ENCODE peak calls at places on chromosomes 4 and X, in ten cellular contexts. One of them, this sample, is unnamed.

GRCh38 chr4:8908206-8908893 is 36.7 kb upstream of the HMX1 start:
- DNase-seq in tibial artery: peak; percentile 14
- DNase-seq in AG04449: no peak
- DNase-seq in GM12864: no peak
- DNase-seq in lung: no peak
- DNase-seq in astrocyte of the spinal cord: no peak
- DNase-seq in cardiac fibroblast: no peak
- DNase-seq in progenitor cell of endocrine pancreas: peak; percentile 8
- DNase-seq in BJ: no peak
- DNase-seq in endothelial cell: no peak
- DNase-seq in this sample: no peak

GRCh38 chrX:127879585-127879984 is 172.6 kb downstream of the ACTRT1 start:
- DNase-seq in tibial artery: no peak
- DNase-seq in AG04449: no peak
- DNase-seq in GM12864: no peak
- DNase-seq in lung: no peak
- DNase-seq in astrocyte of the spinal cord: no peak
- DNase-seq in cardiac fibroblast: peak; percentile 27
- DNase-seq in progenitor cell of endocrine pancreas: no peak
- DNase-seq in BJ: no peak
- DNase-seq in endothelial cell: no peak
- DNase-seq in this sample: no peak

GRCh38 chrX:33840176-33840575 is 291.9 kb downstream of the FAM47A start:
- DNase-seq in tibial artery: no peak
- DNase-seq in AG04449: no peak
- DNase-seq in GM12864: no peak
- DNase-seq in lung: no peak
- DNase-seq in astrocyte of the spinal cord: no peak
- DNase-seq in cardiac fibroblast: no peak
- DNase-seq in progenitor cell of endocrine pancreas: no peak
- DNase-seq in BJ: no peak
- DNase-seq in endothelial cell: peak; percentile 4
- DNase-seq in this sample: no peak

GRCh38 chr4:30952526-30953219 is 232.5 kb downstream of the PCDH7 start:
- DNase-seq in tibial artery: no peak
- DNase-seq in AG04449: no peak
- DNase-seq in GM12864: no peak
- DNase-seq in lung: no peak
- DNase-seq in astrocyte of the spinal cord: no peak
- DNase-seq in cardiac fibroblast: no peak
- DNase-seq in progenitor cell of endocrine pancreas: no peak
- DNase-seq in BJ: no peak
- DNase-seq in endothelial cell: no peak
- DNase-seq in this sample: no peak

GRCh38 chrX:9144643-9145290 is 110.8 kb upstream of the FAM9B start:
- DNase-seq in tibial artery: no peak
- DNase-seq in AG04449: no peak
- DNase-seq in GM12864: no peak
- DNase-seq in lung: no peak
- DNase-seq in astrocyte of the spinal cord: no peak
- DNase-seq in cardiac fibroblast: peak; percentile 44
- DNase-seq in progenitor cell of endocrine pancreas: no peak
- DNase-seq in BJ: peak; percentile 35
- DNase-seq in endothelial cell: no peak
- DNase-seq in this sample: no peak

GRCh38 chr4:168674077-168674747 is 177.4 kb downstream of the PALLD start:
- DNase-seq in tibial artery: no peak
- DNase-seq in AG04449: no peak
- DNase-seq in GM12864: no peak
- DNase-seq in lung: no peak
- DNase-seq in astrocyte of the spinal cord: peak; percentile 58
- DNase-seq in cardiac fibroblast: no peak
- DNase-seq in progenitor cell of endocrine pancreas: no peak
- DNase-seq in BJ: no peak
- DNase-seq in endothelial cell: no peak
- DNase-seq in this sample: no peak

GRCh38 chrX:43349363-43349762 is 306.7 kb upstream of the MAOA start:
- DNase-seq in tibial artery: no peak
- DNase-seq in AG04449: no peak
- DNase-seq in GM12864: peak; percentile 22
- DNase-seq in lung: peak; percentile 30
- DNase-seq in astrocyte of the spinal cord: peak; percentile 5
- DNase-seq in cardiac fibroblast: peak; percentile 35
- DNase-seq in progenitor cell of endocrine pancreas: no peak
- DNase-seq in BJ: no peak
- DNase-seq in endothelial cell: peak; percentile 24
- DNase-seq in this sample: peak; percentile 22

GRCh38 chr4:82891728-82892466 is 944 bp upstream of the SEC31A start:
- DNase-seq in tibial artery: no peak
- DNase-seq in AG04449: no peak
- DNase-seq in GM12864: no peak
- DNase-seq in lung: no peak
- DNase-seq in astrocyte of the spinal cord: peak; percentile 42
- DNase-seq in cardiac fibroblast: peak; percentile 27
- DNase-seq in progenitor cell of endocrine pancreas: no peak
- DNase-seq in BJ: no peak
- DNase-seq in endothelial cell: no peak
- DNase-seq in this sample: no peak

GRCh38 chrX:108696690-108697089 is 39.7 kb downstream of the IRS4 start:
- DNase-seq in tibial artery: no peak
- DNase-seq in AG04449: no peak
- DNase-seq in GM12864: no peak
- DNase-seq in lung: no peak
- DNase-seq in astrocyte of the spinal cord: no peak
- DNase-seq in cardiac fibroblast: peak; percentile 26
- DNase-seq in progenitor cell of endocrine pancreas: no peak
- DNase-seq in BJ: no peak
- DNase-seq in endothelial cell: no peak
- DNase-seq in this sample: no peak

GRCh38 chr4:136855886-136856285 is 676.4 kb downstream of the PCDH18 start:
- DNase-seq in tibial artery: no peak
- DNase-seq in AG04449: no peak
- DNase-seq in GM12864: no peak
- DNase-seq in lung: no peak
- DNase-seq in astrocyte of the spinal cord: no peak
- DNase-seq in cardiac fibroblast: no peak
- DNase-seq in progenitor cell of endocrine pancreas: no peak
- DNase-seq in BJ: no peak
- DNase-seq in endothelial cell: no peak
- DNase-seq in this sample: no peak

GRCh38 chr4:13642576-13642975 is 15.1 kb upstream of the BOD1L1 start:
- DNase-seq in tibial artery: peak; percentile 48
- DNase-seq in AG04449: no peak
- DNase-seq in GM12864: no peak
- DNase-seq in lung: no peak
- DNase-seq in astrocyte of the spinal cord: peak; percentile 79
- DNase-seq in cardiac fibroblast: peak; percentile 62
- DNase-seq in progenitor cell of endocrine pancreas: no peak
- DNase-seq in BJ: no peak
- DNase-seq in endothelial cell: no peak
- DNase-seq in this sample: no peak

GRCh38 chr4:113760852-113761681 is 471 bp downstream of the CAMK2D start:
- DNase-seq in tibial artery: peak; percentile 84
- DNase-seq in AG04449: no peak
- DNase-seq in GM12864: peak; percentile 8
- DNase-seq in lung: peak; percentile 84
- DNase-seq in astrocyte of the spinal cord: peak; percentile 71
- DNase-seq in cardiac fibroblast: peak; percentile 81
- DNase-seq in progenitor cell of endocrine pancreas: peak; percentile 60
- DNase-seq in BJ: no peak
- DNase-seq in endothelial cell: peak; percentile 71
- DNase-seq in this sample: peak; percentile 62

GRCh38 chr4:151029537-151029936 is 14.5 kb upstream of the LRBA start:
- DNase-seq in tibial artery: no peak
- DNase-seq in AG04449: no peak
- DNase-seq in GM12864: no peak
- DNase-seq in lung: no peak
- DNase-seq in astrocyte of the spinal cord: no peak
- DNase-seq in cardiac fibroblast: no peak
- DNase-seq in progenitor cell of endocrine pancreas: no peak
- DNase-seq in BJ: no peak
- DNase-seq in endothelial cell: no peak
- DNase-seq in this sample: no peak

GRCh38 chr4:89784686-89785227 is 52.2 kb downstream of the SNCA start:
- DNase-seq in tibial artery: no peak
- DNase-seq in AG04449: no peak
- DNase-seq in GM12864: no peak
- DNase-seq in lung: no peak
- DNase-seq in astrocyte of the spinal cord: no peak
- DNase-seq in cardiac fibroblast: no peak
- DNase-seq in progenitor cell of endocrine pancreas: no peak
- DNase-seq in BJ: no peak
- DNase-seq in endothelial cell: no peak
- DNase-seq in this sample: no peak

GRCh38 chr4:148770377-148770776 is 328.2 kb upstream of the NR3C2 start:
- DNase-seq in tibial artery: no peak
- DNase-seq in AG04449: no peak
- DNase-seq in GM12864: no peak
- DNase-seq in lung: no peak
- DNase-seq in astrocyte of the spinal cord: no peak
- DNase-seq in cardiac fibroblast: no peak
- DNase-seq in progenitor cell of endocrine pancreas: no peak
- DNase-seq in BJ: no peak
- DNase-seq in endothelial cell: no peak
- DNase-seq in this sample: no peak

DNA sequence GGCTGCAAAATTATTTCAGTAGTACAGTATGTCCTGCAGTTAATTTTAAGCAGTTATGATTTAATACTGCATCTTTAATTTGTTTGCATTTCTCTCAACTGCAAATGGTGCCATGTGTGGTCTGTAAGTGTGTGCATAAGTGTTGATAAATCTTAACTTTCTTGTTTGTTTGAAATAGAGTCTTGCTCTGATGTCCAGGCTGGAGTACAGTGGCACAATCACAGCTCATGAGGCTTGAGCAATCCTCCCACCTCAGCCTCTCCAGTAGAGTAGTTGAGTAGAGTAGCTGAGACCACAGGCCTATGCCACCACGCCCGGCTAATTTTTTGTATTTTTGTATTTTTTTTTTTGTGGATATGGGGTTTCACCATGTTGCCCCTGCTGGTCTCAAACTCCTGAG is 322.5 kb upstream of the NR3C2 start:
- DNase-seq in tibial artery: no peak
- DNase-seq in AG04449: no peak
- DNase-seq in GM12864: no peak
- DNase-seq in lung: no peak
- DNase-seq in astrocyte of the spinal cord: no peak
- DNase-seq in cardiac fibroblast: no peak
- DNase-seq in progenitor cell of endocrine pancreas: no peak
- DNase-seq in BJ: no peak
- DNase-seq in endothelial cell: no peak
- DNase-seq in this sample: no peak
- TF ChIP-seq CTCF in tibial artery: no peak
- TF ChIP-seq CTCF in AG04449: no peak
- TF ChIP-seq CTCF in GM12864: no peak
- TF ChIP-seq CTCF in lung: no peak
- TF ChIP-seq CTCF in astrocyte of the spinal cord: no peak
- TF ChIP-seq CTCF in cardiac fibroblast: no peak
- TF ChIP-seq CTCF in progenitor cell of endocrine pancreas: no peak
- TF ChIP-seq CTCF in BJ: no peak
- TF ChIP-seq CTCF in endothelial cell: no peak
- TF ChIP-seq CTCF in this sample: no peak

GRCh38 chr4:1810765-1811164 is 17.7 kb downstream of the FGFR3 start:
- DNase-seq in tibial artery: no peak
- DNase-seq in AG04449: no peak
- DNase-seq in GM12864: no peak
- DNase-seq in lung: no peak
- DNase-seq in astrocyte of the spinal cord: no peak
- DNase-seq in cardiac fibroblast: no peak
- DNase-seq in progenitor cell of endocrine pancreas: no peak
- DNase-seq in BJ: no peak
- DNase-seq in endothelial cell: no peak
- DNase-seq in this sample: no peak

GRCh38 chr4:1808396-1808795 is 15.3 kb downstream of the FGFR3 start:
- DNase-seq in tibial artery: no peak
- DNase-seq in AG04449: no peak
- DNase-seq in GM12864: no peak
- DNase-seq in lung: no peak
- DNase-seq in astrocyte of the spinal cord: no peak
- DNase-seq in cardiac fibroblast: no peak
- DNase-seq in progenitor cell of endocrine pancreas: no peak
- DNase-seq in BJ: no peak
- DNase-seq in endothelial cell: no peak
- DNase-seq in this sample: no peak

GRCh38 chr4:1807258-1807777 is 14.2 kb downstream of the FGFR3 start:
- DNase-seq in tibial artery: no peak
- DNase-seq in AG04449: no peak
- DNase-seq in GM12864: no peak
- DNase-seq in lung: no peak
- DNase-seq in astrocyte of the spinal cord: no peak
- DNase-seq in cardiac fibroblast: no peak
- DNase-seq in progenitor cell of endocrine pancreas: no peak
- DNase-seq in BJ: no peak
- DNase-seq in endothelial cell: no peak
- DNase-seq in this sample: no peak

GRCh38 chr4:1808851-1809753 is 16.0 kb downstream of the FGFR3 start:
- DNase-seq in tibial artery: no peak
- DNase-seq in AG04449: no peak
- DNase-seq in GM12864: no peak
- DNase-seq in lung: no peak
- DNase-seq in astrocyte of the spinal cord: no peak
- DNase-seq in cardiac fibroblast: no peak
- DNase-seq in progenitor cell of endocrine pancreas: no peak
- DNase-seq in BJ: no peak
- DNase-seq in endothelial cell: no peak
- DNase-seq in this sample: no peak

GRCh38 chr4:1809754-1810502 is 16.8 kb downstream of the FGFR3 start:
- DNase-seq in tibial artery: no peak
- DNase-seq in AG04449: no peak
- DNase-seq in GM12864: no peak
- DNase-seq in lung: peak; percentile 57
- DNase-seq in astrocyte of the spinal cord: peak; percentile 45
- DNase-seq in cardiac fibroblast: peak; percentile 63
- DNase-seq in progenitor cell of endocrine pancreas: peak; percentile 89
- DNase-seq in BJ: no peak
- DNase-seq in endothelial cell: peak; percentile 91
- DNase-seq in this sample: peak; percentile 92
- TF ChIP-seq CTCF in tibial artery: peak; percentile 70
- TF ChIP-seq CTCF in AG04449: peak; percentile 97
- TF ChIP-seq CTCF in GM12864: peak; percentile 93
- TF ChIP-seq CTCF in lung: peak; percentile 86
- TF ChIP-seq CTCF in astrocyte of the spinal cord: peak; percentile 96
- TF ChIP-seq CTCF in cardiac fibroblast: peak; percentile 86
- TF ChIP-seq CTCF in progenitor cell of endocrine pancreas: peak; percentile 96
- TF ChIP-seq CTCF in BJ: peak; percentile 93
- TF ChIP-seq CTCF in endothelial cell: peak; percentile 78
- TF ChIP-seq CTCF in this sample: peak; percentile 97

GRCh38 chr4:108637856-108638255 is 12.5 kb upstream of the OSTC start:
- DNase-seq in tibial artery: no peak
- DNase-seq in AG04449: no peak
- DNase-seq in GM12864: no peak
- DNase-seq in lung: no peak
- DNase-seq in astrocyte of the spinal cord: no peak
- DNase-seq in cardiac fibroblast: no peak
- DNase-seq in progenitor cell of endocrine pancreas: no peak
- DNase-seq in BJ: no peak
- DNase-seq in endothelial cell: no peak
- DNase-seq in this sample: no peak
- TF ChIP-seq CTCF in tibial artery: no peak
- TF ChIP-seq CTCF in AG04449: no peak
- TF ChIP-seq CTCF in GM12864: no peak
- TF ChIP-seq CTCF in lung: no peak
- TF ChIP-seq CTCF in astrocyte of the spinal cord: peak; percentile 7
- TF ChIP-seq CTCF in cardiac fibroblast: peak; percentile 11
- TF ChIP-seq CTCF in progenitor cell of endocrine pancreas: no peak
- TF ChIP-seq CTCF in BJ: peak; percentile 34
- TF ChIP-seq CTCF in endothelial cell: no peak
- TF ChIP-seq CTCF in this sample: no peak

GRCh38 chrX:103063191-103063845 is 653 bp downstream of the BEX1 start:
- DNase-seq in tibial artery: no peak
- DNase-seq in AG04449: no peak
- DNase-seq in GM12864: no peak
- DNase-seq in lung: no peak
- DNase-seq in astrocyte of the spinal cord: peak; percentile 14
- DNase-seq in cardiac fibroblast: peak; percentile 48
- DNase-seq in progenitor cell of endocrine pancreas: peak; percentile 25
- DNase-seq in BJ: no peak
- DNase-seq in endothelial cell: peak; percentile 20
- DNase-seq in this sample: peak; percentile 9
- TF ChIP-seq CTCF in tibial artery: no peak
- TF ChIP-seq CTCF in AG04449: no peak
- TF ChIP-seq CTCF in GM12864: no peak
- TF ChIP-seq CTCF in lung: no peak
- TF ChIP-seq CTCF in astrocyte of the spinal cord: no peak
- TF ChIP-seq CTCF in cardiac fibroblast: no peak
- TF ChIP-seq CTCF in progenitor cell of endocrine pancreas: peak; percentile 48
- TF ChIP-seq CTCF in BJ: no peak
- TF ChIP-seq CTCF in endothelial cell: peak; percentile 23
- TF ChIP-seq CTCF in this sample: no peak